ENCODE peak calls at places on chromosomes 1 and 21, in eight cellular contexts. I, P, U, H, E, D, X and R are unnamed samples.

GRCh38 chr1:210571356-210572334 is 242.9 kb downstream of the HHAT start:
- DNase-seq in I (no peak), P (no peak), U (no peak), H (no peak), E (no peak), D (no peak), X (no peak), R (no peak)

GRCh38 chr1:248748211-248748610 is 7.3 kb downstream of the LYPD8 start:
- DNase-seq in I (no peak), P (no peak), U (no peak), H (no peak), E (no peak), D (no peak), X (no peak), R (no peak)

GRCh38 chr1:233662503-233663105 is 48.7 kb downstream of the KCNK1 start:
- DNase-seq in I (no peak), P (no peak), U (no peak), H (peak; percentile 19), E (no peak), D (no peak), X (no peak), R (no peak)

GRCh38 chr1:17013598-17014320 is 2.0 kb upstream of the ATP13A2 start:
- DNase-seq in I (no peak), P (no peak), U (no peak), H (no peak), E (no peak), D (no peak), X (no peak), R (no peak)

GRCh38 chr1:171780583-171781166 is 785 bp upstream of the METTL13 start:
- DNase-seq in I (no peak), P (no peak), U (no peak), H (no peak), E (no peak), D (no peak), X (no peak), R (no peak)

GRCh38 chr1:16207318-16208269 is 4.9 kb downstream of the ARHGEF19 start:
- DNase-seq in I (no peak), P (no peak), U (no peak), H (peak; percentile 17), E (peak; percentile 25), D (peak; percentile 57), X (no peak), R (no peak)

GRCh38 chr21:32096411-32096810 is 182.4 kb downstream of the MIS18A start:
- DNase-seq in I (no peak), P (no peak), U (no peak), H (peak; percentile 54), E (peak; percentile 12), D (peak; percentile 68), X (no peak), R (peak; percentile 18)

GRCh38 chr1:117416546-117417117 is 49.4 kb downstream of the MAN1A2 start:
- DNase-seq in I (no peak), P (no peak), U (no peak), H (no peak), E (no peak), D (peak; percentile 36), X (no peak), R (no peak)

GRCh38 chr1:246565751-246566127 is 322 bp downstream of the TFB2M start:
- DNase-seq in I (no peak), P (no peak), U (no peak), H (no peak), E (peak; percentile 73), D (no peak), X (no peak), R (no peak)

GRCh38 chr1:22641906-22642636 is 1.4 kb upstream of the C1QC start:
- DNase-seq in I (no peak), P (peak; percentile 69), U (peak; percentile 42), H (peak; percentile 95), E (peak; percentile 63), D (peak; percentile 81), X (no peak), R (peak; percentile 84)

GRCh38 chr1:101311146-101311892 is 74.5 kb downstream of the S1PR1 start:
- DNase-seq in I (no peak), P (no peak), U (no peak), H (no peak), E (no peak), D (no peak), X (no peak), R (no peak)

GRCh38 chr1:53878492-53879105 is 11.0 kb downstream of the YIPF1 start:
- DNase-seq in I (no peak), P (no peak), U (no peak), H (peak; percentile 59), E (peak; percentile 72), D (no peak), X (peak; percentile 38), R (peak; percentile 40)

GRCh38 chr1:6414443-6414844 is 5.3 kb downstream of the HES2 start:
- DNase-seq in I (no peak), P (peak; percentile 29), U (no peak), H (peak; percentile 78), E (peak; percentile 45), D (peak; percentile 88), X (peak; percentile 7), R (peak; percentile 80)

GRCh38 chr1:101388904-101389546 is 152.2 kb downstream of the S1PR1 start:
- DNase-seq in I (no peak), P (no peak), U (no peak), H (no peak), E (peak; percentile 23), D (no peak), X (no peak), R (no peak)

GRCh38 chr1:34858901-34859441 is 578 bp downstream of the SMIM12 start:
- DNase-seq in I (peak; percentile 6), P (no peak), U (no peak), H (peak; percentile 53), E (peak; percentile 56), D (no peak), X (no peak), R (peak; percentile 69)

GRCh38 chr1:61058477-61059245 is 23.7 kb upstream of the NFIA start:
- DNase-seq in I (no peak), P (no peak), U (no peak), H (no peak), E (peak; percentile 74), D (no peak), X (no peak), R (no peak)

GRCh38 chr1:171343727-171344472 is 29.9 kb downstream of the FMO4 start:
- DNase-seq in I (no peak), P (no peak), U (no peak), H (no peak), E (no peak), D (no peak), X (no peak), R (no peak)

GRCh38 chr1:214154596-214155261 is 126.2 kb upstream of the SMYD2 start:
- DNase-seq in I (no peak), P (no peak), U (no peak), H (no peak), E (no peak), D (no peak), X (no peak), R (no peak)

GRCh38 chr1:152501704-152502103 is 8.9 kb upstream of the LCE5A start:
- DNase-seq in I (peak; percentile 25), P (no peak), U (no peak), H (no peak), E (no peak), D (no peak), X (no peak), R (no peak)

GRCh38 chr1:38690790-38691189 is 168.8 kb downstream of the RRAGC start:
- DNase-seq in I (no peak), P (no peak), U (no peak), H (no peak), E (no peak), D (no peak), X (no peak), R (no peak)

GRCh38 chr1:62590255-62590969 is 6.9 kb upstream of the ANGPTL3 start:
- DNase-seq in I (no peak), P (no peak), U (no peak), H (no peak), E (no peak), D (no peak), X (no peak), R (no peak)

GRCh38 chr1:178619104-178619503 is 105.9 kb upstream of the RALGPS2 start:
- DNase-seq in I (no peak), P (no peak), U (no peak), H (no peak), E (no peak), D (no peak), X (no peak), R (no peak)

GRCh38 chr1:232291258-232291657 is 338.7 kb downstream of the SIPA1L2 start:
- DNase-seq in I (no peak), P (no peak), U (no peak), H (no peak), E (peak; percentile 86), D (no peak), X (no peak), R (no peak)

GRCh38 chr1:31981976-31982375 is 31.7 kb upstream of the KHDRBS1 start:
- DNase-seq in I (no peak), P (no peak), U (no peak), H (no peak), E (no peak), D (no peak), X (no peak), R (no peak)

GRCh38 chr21:41641821-41642368 is 125.0 kb downstream of the RIPK4 start:
- DNase-seq in I (peak; percentile 85), P (no peak), U (no peak), H (peak; percentile 84), E (peak; percentile 94), D (no peak), X (no peak), R (peak; percentile 75)

GRCh38 chr1:233945573-233945972 is 41.1 kb downstream of the SLC35F3 start:
- DNase-seq in I (peak; percentile 2), P (no peak), U (no peak), H (no peak), E (no peak), D (no peak), X (no peak), R (no peak)